ENCODE peak calls at places on chromosomes 1 and 21, in six cellular contexts. P, N, V, F, T and Q are unnamed samples.

GRCh38 chr1:193348126-193349045 is 162.0 kb upstream of the B3GALT2 start:
- DNase-seq in N (no peak), T (no peak), P (no peak), F (no peak), V (no peak), Q (no peak)

GRCh38 chr1:178650950-178651461 is 74.0 kb upstream of the RALGPS2 start:
- DNase-seq in T (no peak), N (no peak), F (no peak), P (no peak), V (peak), Q (no peak)

GRCh38 chr1:174274452-174274851 is 115.1 kb downstream of the RABGAP1L start:
- DNase-seq in F (no peak), P (no peak), N (no peak), T (no peak), V (no peak), Q (no peak)

GRCh38 chr1:243503155-243503554 is 247.3 kb downstream of the SDCCAG8 start:
- DNase-seq in P (no peak), T (no peak), V (no peak), F (no peak), N (no peak), Q (no peak)

GRCh38 chr1:76959581-76959980 is 92.3 kb downstream of the ST6GALNAC5 start:
- DNase-seq in P (no peak), V (no peak), N (no peak), F (no peak), T (no peak), Q (no peak)

GRCh38 chr1:54332781-54333585 is 73.2 kb downstream of the SSBP3 start:
- DNase-seq in V (no peak), T (no peak), P (no peak), F (no peak), N (no peak), Q (no peak)

GRCh38 chr21:42614391-42614790 is 39.0 kb upstream of the PDE9A start:
- DNase-seq in V (no peak), T (no peak), F (no peak), N (peak), P (no peak), Q (no peak)

GRCh38 chr1:205658943-205659581 is 21.2 kb downstream of the SLC45A3 start:
- DNase-seq in N (peak), T (no peak), P (peak), V (peak), F (peak), Q (peak)

GRCh38 chr1:65813956-65814355 is 21.3 kb downstream of the PDE4B start:
- DNase-seq in N (peak), T (no peak), P (no peak), V (no peak), F (peak), Q (no peak)

GRCh38 chr1:41664861-41665640 is 180.6 kb upstream of the EDN2 start:
- DNase-seq in T (no peak), V (peak), P (peak), F (no peak), N (peak), Q (peak)

GRCh38 chr1:93770640-93771039 is 89.0 kb upstream of the BCAR3 start:
- DNase-seq in V (no peak), T (no peak), N (no peak), P (no peak), F (no peak), Q (no peak)

GRCh38 chr1:18881642-18882431 is 20.5 kb downstream of the ALDH4A1 start:
- DNase-seq in N (peak), P (peak), T (no peak), F (no peak), V (no peak), Q (no peak)

GRCh38 chr1:154546264-154547043 is 12.0 kb downstream of the UBE2Q1 start:
- DNase-seq in N (peak), F (peak), V (peak), T (no peak), P (no peak), Q (peak)

GRCh38 chr1:155178441-155179106 is 4.9 kb downstream of the TRIM46 start:
- DNase-seq in N (no peak), P (no peak), V (no peak), F (no peak), T (peak), Q (no peak)

GRCh38 chr1:203349757-203350522 is 982 bp downstream of the FMOD start:
- DNase-seq in N (no peak), F (no peak), V (no peak), P (no peak), T (no peak), Q (no peak)

GRCh38 chr1:203346060-203346754 is 4.7 kb downstream of the FMOD start:
- DNase-seq in V (no peak), F (no peak), T (no peak), N (no peak), P (no peak), Q (no peak)

GRCh38 chr1:203343956-203344355 is 7.0 kb downstream of the FMOD start:
- DNase-seq in T (no peak), F (no peak), N (no peak), V (no peak), P (no peak), Q (no peak)

GRCh38 chr1:203349166-203349565 is 1.8 kb downstream of the FMOD start:
- DNase-seq in F (no peak), N (no peak), V (no peak), T (no peak), P (no peak), Q (no peak)

DNA sequence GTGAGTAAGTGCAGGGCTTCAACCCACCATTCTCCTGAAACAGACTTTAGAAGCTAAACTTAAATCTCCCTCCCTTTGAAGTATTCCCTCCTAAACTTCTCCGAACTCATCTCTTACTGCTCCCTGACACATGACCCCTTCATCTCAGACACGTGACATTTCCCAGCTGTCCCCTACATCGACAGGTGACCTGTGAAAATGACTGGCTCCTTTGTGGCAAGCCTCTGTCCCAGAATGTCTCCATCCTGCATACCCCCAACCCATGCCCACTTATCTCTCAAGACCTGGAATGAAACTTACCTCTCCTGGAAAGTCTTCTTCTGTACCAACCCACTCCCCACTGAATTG is 4.2 kb downstream of the FMOD start:
- DNase-seq in N (no peak), T (no peak), V (no peak), P (no peak), F (no peak), Q (no peak)
- H3K27ac ChIP-seq in N (no peak), T (peak), V (no peak), P (no peak), F (no peak), Q (no peak)

DNA sequence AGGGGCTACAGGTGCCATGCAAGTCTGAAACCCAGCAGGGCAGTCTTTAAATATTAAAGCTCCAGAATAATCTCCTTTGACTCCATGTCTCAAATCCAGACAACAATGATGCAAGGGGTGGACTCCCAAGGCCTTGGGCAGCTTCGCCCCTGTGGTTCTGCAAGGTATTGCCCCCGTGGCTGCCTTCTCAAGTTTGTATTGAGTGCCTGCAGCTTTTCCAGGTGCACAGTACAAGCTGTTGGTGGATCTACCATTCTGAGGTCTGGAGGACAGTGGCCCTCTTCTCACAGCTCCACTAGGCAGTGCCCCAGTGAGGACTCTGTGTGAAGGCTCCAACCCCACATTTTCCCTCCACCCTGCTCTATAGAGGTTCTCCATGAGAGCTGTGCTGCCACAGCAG is 3.7 kb upstream of the MROH9 start:
- DNase-seq in P (no peak), N (no peak), V (no peak), F (no peak), T (no peak), Q (no peak)
- TF ChIP-seq CTCF in P (no peak), N (no peak), V (no peak), F (peak), T (no peak), Q (no peak)

DNA sequence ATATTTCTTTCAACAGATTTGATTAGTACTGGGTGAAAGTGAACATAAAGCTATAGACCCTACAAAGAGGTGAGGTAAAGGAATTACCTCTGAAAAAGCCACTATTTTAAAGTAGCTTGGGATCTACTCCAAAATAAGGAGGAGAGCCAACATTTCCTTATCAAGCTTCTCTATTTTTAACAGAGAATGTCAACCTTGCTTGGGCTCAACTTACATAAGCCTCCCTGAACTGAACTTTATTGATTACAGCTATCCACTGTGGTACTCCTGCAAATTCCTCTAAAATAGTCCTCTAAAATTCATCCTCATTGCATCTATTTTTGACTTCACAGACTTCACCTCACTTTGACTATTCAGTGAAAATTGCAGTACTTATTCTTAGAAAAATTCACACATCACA is 10.3 kb downstream of the ZNHIT6 start:
- DNase-seq in P (no peak), N (no peak), F (no peak), T (no peak), V (no peak), Q (no peak)
- H3K27ac ChIP-seq in P (no peak), N (no peak), F (no peak), T (no peak), V (no peak), Q (no peak)

GRCh38 chr21:44737706-44738354 is 26.5 kb upstream of the TSPEAR start:
- DNase-seq in F (no peak), N (peak), V (no peak), T (no peak), P (no peak), Q (no peak)
- TF ChIP-seq CTCF in F (no peak), N (no peak), V (no peak), T (no peak), P (no peak), Q (no peak)

DNA sequence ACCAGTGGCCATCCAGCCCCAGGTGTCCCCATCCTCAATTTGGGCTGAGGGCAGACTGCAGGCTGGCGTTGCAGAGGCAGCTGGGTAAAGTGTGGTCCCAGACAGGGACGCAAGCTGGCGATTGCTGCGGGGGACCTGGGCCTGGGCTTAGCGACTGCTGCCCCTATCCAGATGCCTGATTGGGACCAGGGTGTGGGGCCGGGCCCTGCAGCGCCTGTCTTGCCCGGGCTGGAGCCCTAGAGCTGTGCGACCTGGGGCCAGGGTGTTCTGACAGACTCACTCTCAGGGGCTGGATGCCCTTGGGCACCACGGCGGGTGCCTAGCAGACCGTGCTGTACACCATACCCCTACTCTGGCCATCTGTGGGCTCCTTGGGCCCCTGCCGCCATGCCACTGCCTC is 16.2 kb upstream of the FAAP20 start:
- DNase-seq in T (peak), N (no peak), P (no peak), V (no peak), F (no peak), Q (no peak)
- H3K27ac ChIP-seq in T (peak), N (no peak), P (peak), V (peak), F (no peak), Q (peak)

GRCh38 chr1:102118150-102118549 is 121.4 kb upstream of the OLFM3 start:
- DNase-seq in N (no peak), P (no peak), V (no peak), F (no peak), T (no peak), Q (no peak)

GRCh38 chr1:102120910-102121309 is 124.2 kb upstream of the OLFM3 start:
- DNase-seq in F (no peak), P (no peak), T (no peak), V (no peak), N (no peak), Q (no peak)
- TF ChIP-seq CTCF in F (no peak), P (no peak), T (no peak), V (no peak), N (no peak), Q (no peak)

DNA sequence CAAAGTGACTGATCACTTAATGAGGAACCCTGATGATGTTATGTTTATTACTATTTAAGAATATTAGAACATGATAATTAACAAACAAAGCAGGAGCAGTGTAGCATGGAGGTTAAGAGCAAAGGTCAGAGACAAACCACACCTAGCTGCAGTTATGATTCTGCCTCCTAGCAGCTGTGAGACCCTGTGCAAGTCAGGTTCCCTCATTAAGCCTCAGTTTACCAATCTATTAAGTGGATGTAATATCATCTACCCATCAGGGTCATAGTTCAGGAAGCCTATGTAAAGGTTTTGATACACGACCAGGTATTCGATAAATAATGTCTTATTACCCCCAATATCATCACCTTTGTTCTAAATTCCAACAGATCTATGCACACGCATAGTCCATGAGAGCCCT is 32.0 kb downstream of the DUSP10 start:
- DNase-seq in F (no peak), N (no peak), T (no peak), P (no peak), V (no peak), Q (no peak)
- H3K27ac ChIP-seq in F (no peak), N (peak), T (no peak), P (no peak), V (peak), Q (no peak)

GRCh38 chr1:180508725-180509097 is 6.3 kb upstream of the ACBD6 start:
- DNase-seq in F (no peak), T (no peak), P (no peak), V (no peak), N (no peak), Q (no peak)

GRCh38 chr1:180505732-180506335 is 3.5 kb upstream of the ACBD6 start:
- DNase-seq in P (no peak), V (no peak), N (no peak), F (no peak), T (no peak), Q (no peak)

GRCh38 chr1:180504186-180504585 is 1.8 kb upstream of the ACBD6 start:
- DNase-seq in F (no peak), N (no peak), V (no peak), P (no peak), T (no peak), Q (no peak)

GRCh38 chr1:180510882-180511281 is 8.5 kb upstream of the ACBD6 start:
- DNase-seq in T (no peak), P (no peak), N (no peak), V (no peak), F (no peak), Q (no peak)

GRCh38 chr1:180507826-180508724 is 5.7 kb upstream of the ACBD6 start:
- DNase-seq in P (no peak), N (peak), T (no peak), V (peak), F (peak), Q (no peak)
- TF ChIP-seq CTCF in P (no peak), N (no peak), T (no peak), V (no peak), F (peak), Q (no peak)